ENCODE peak calls at places on chromosomes 12 and 14, in nine cellular contexts. B, Y, N, P, X, C, T, Z and I are unnamed samples.

GRCh38 chr14:95713596-95714371 is at the start of gene TCL1A:
- DNase-seq in X (no peak), N (no peak), P (no peak), B (no peak), T (no peak), Y (no peak), Z (no peak), C (no peak), I (no peak)

GRCh38 chr12:15636060-15636890 is 152.9 kb downstream of the EPS8 start:
- DNase-seq in T (no peak), Z (no peak), N (no peak), B (no peak), X (no peak), C (peak), P (no peak), Y (no peak), I (no peak)

GRCh38 chr12:19018302-19018980 is 111.1 kb upstream of the PLEKHA5 start:
- DNase-seq in B (no peak), Z (no peak), T (no peak), N (no peak), Y (no peak), P (no peak), C (peak), X (no peak), I (no peak)

GRCh38 chr12:117646595-117646994 is 285.2 kb upstream of the NOS1 start:
- DNase-seq in T (no peak), C (no peak), P (no peak), N (no peak), Z (no peak), Y (no peak), B (peak), X (no peak), I (no peak)

GRCh38 chr12:78878866-78879265 is 14.3 kb downstream of the SYT1 start:
- DNase-seq in Z (no peak), X (no peak), Y (no peak), C (no peak), B (no peak), N (no peak), P (no peak), T (no peak), I (no peak)

GRCh38 chr14:56885795-56886194 is 75.5 kb upstream of the OTX2 start:
- DNase-seq in N (no peak), T (no peak), C (no peak), X (no peak), P (no peak), Y (no peak), Z (no peak), B (no peak), I (no peak)

GRCh38 chr12:57229041-57229633 is 374 bp upstream of the SHMT2 start:
- DNase-seq in Y (no peak), P (no peak), N (no peak), C (no peak), Z (no peak), T (no peak), X (no peak), B (no peak), I (no peak)

GRCh38 chr14:77286554-77286953 is 15.5 kb upstream of the NGB start:
- DNase-seq in N (no peak), C (no peak), P (no peak), T (no peak), Z (no peak), Y (no peak), X (no peak), B (no peak), I (no peak)

GRCh38 chr12:91854725-91855124 is 290.9 kb downstream of the BTG1 start:
- DNase-seq in X (no peak), C (no peak), N (no peak), Z (no peak), P (no peak), Y (no peak), B (no peak), T (no peak), I (no peak)

GRCh38 chr14:24900281-24900868 is 149.6 kb downstream of the STXBP6 start:
- DNase-seq in Y (no peak), X (no peak), B (no peak), P (no peak), C (no peak), Z (no peak), N (no peak), T (no peak), I (no peak)

GRCh38 chr14:105347587-105347968 is 33.0 kb downstream of the PACS2 start:
- DNase-seq in X (no peak), Y (no peak), Z (no peak), T (no peak), N (no peak), C (no peak), B (no peak), P (no peak), I (no peak)

GRCh38 chr14:104865631-104866441 is 768 bp downstream of the CEP170B start:
- DNase-seq in B (peak), P (peak), N (no peak), Z (no peak), T (no peak), X (no peak), Y (peak), C (peak), I (peak)

GRCh38 chr12:11656550-11656949 is 7.1 kb downstream of the ETV6 start:
- DNase-seq in B (no peak), N (no peak), Z (no peak), X (no peak), T (peak), P (no peak), Y (no peak), C (no peak), I (no peak)

GRCh38 chr14:99441918-99442317 is 38.7 kb downstream of the SETD3 start:
- DNase-seq in Y (no peak), N (no peak), X (no peak), C (no peak), Z (no peak), P (no peak), T (no peak), B (no peak), I (no peak)

GRCh38 chr12:65603428-65604351 is 220.6 kb upstream of the HMGA2 start:
- DNase-seq in T (no peak), B (no peak), X (no peak), P (peak), C (peak), Z (peak), N (no peak), Y (peak), I (peak)

GRCh38 chr12:4193821-4194220 is 79.7 kb upstream of the CCND2 start:
- DNase-seq in P (no peak), N (no peak), X (no peak), Y (no peak), C (no peak), B (no peak), Z (no peak), T (no peak), I (no peak)

GRCh38 chr12:21988619-21989018 is 47.4 kb upstream of the ABCC9 start:
- DNase-seq in X (no peak), Y (no peak), N (no peak), P (no peak), B (no peak), T (no peak), C (no peak), Z (no peak), I (no peak)

GRCh38 chr12:40375076-40375475 is 150.3 kb downstream of the LRRK2 start:
- DNase-seq in P (peak), X (no peak), Z (peak), Y (no peak), B (no peak), N (peak), T (no peak), C (peak), I (no peak)

GRCh38 chr12:22333751-22334695 is 484 bp downstream of the ST8SIA1 start:
- DNase-seq in Y (no peak), N (no peak), X (peak), P (no peak), Z (no peak), B (peak), T (no peak), C (no peak), I (peak)

GRCh38 chr12:74043343-74043742 is 494.3 kb upstream of the ATXN7L3B start:
- DNase-seq in Y (no peak), P (peak), C (no peak), X (no peak), Z (no peak), T (no peak), N (no peak), B (no peak), I (no peak)

GRCh38 chr14:93056166-93056839 is 59.4 kb downstream of the ITPK1 start:
- DNase-seq in C (no peak), B (no peak), N (no peak), Z (no peak), T (no peak), X (no peak), Y (no peak), P (no peak), I (no peak)

GRCh38 chr12:52713960-52714886 is 10.9 kb upstream of the KRT77 start:
- DNase-seq in N (no peak), P (no peak), B (peak), C (no peak), Z (no peak), T (no peak), X (no peak), Y (no peak), I (no peak)

GRCh38 chr14:53525608-53526007 is 372.5 kb upstream of the DDHD1 start:
- DNase-seq in N (no peak), T (no peak), B (no peak), Y (no peak), C (no peak), Z (no peak), P (no peak), X (no peak), I (no peak)

GRCh38 chr14:56733396-56733795 is 76.9 kb downstream of the OTX2 start:
- DNase-seq in T (no peak), Y (no peak), N (no peak), B (no peak), X (no peak), Z (no peak), P (no peak), C (no peak), I (no peak)

GRCh38 chr14:91242635-91243034 is 1.9 kb downstream of the GPR68 start:
- DNase-seq in Z (no peak), Y (no peak), N (no peak), C (no peak), B (no peak), X (no peak), T (no peak), P (no peak), I (no peak)

GRCh38 chr12:9736931-9737705 is 4.2 kb upstream of the CLECL1 start:
- DNase-seq in X (no peak), P (no peak), Z (no peak), N (no peak), Y (no peak), B (no peak), C (peak), T (peak), I (no peak)

GRCh38 chr12:9365296-9365695 is 157.1 kb upstream of the PZP start:
- DNase-seq in P (no peak), X (no peak), B (no peak), C (no peak), T (peak), Z (no peak), N (no peak), Y (no peak), I (no peak)

GRCh38 chr14:37599527-37600368 is 4.3 kb downstream of the TTC6 start:
- DNase-seq in P (no peak), B (no peak), T (no peak), Z (no peak), C (no peak), N (no peak), X (no peak), Y (no peak), I (no peak)

GRCh38 chr14:92900660-92901059 is 22.3 kb upstream of the CHGA start:
- DNase-seq in B (no peak), T (no peak), X (no peak), N (no peak), P (no peak), Z (no peak), Y (no peak), C (no peak), I (no peak)

GRCh38 chr14:100384819-100385813 is 62.0 kb downstream of the SLC25A47 start:
- DNase-seq in Z (no peak), T (peak), N (peak), C (peak), X (no peak), Y (no peak), B (peak), P (peak), I (no peak)

GRCh38 chr12:14403711-14404164 is 38.3 kb downstream of the ATF7IP start:
- DNase-seq in P (no peak), T (no peak), C (peak), N (no peak), B (peak), X (no peak), Y (no peak), Z (no peak), I (no peak)

GRCh38 chr12:38875571-38876228 is 29.7 kb downstream of the CPNE8 start:
- DNase-seq in N (no peak), B (peak), Y (no peak), X (no peak), Z (no peak), P (no peak), T (no peak), C (peak), I (no peak)

GRCh38 chr12:59268295-59268809 is 327.5 kb upstream of the SLC16A7 start:
- DNase-seq in X (no peak), Z (no peak), Y (no peak), N (no peak), P (no peak), T (no peak), B (no peak), C (no peak), I (no peak)

GRCh38 chr12:92546259-92546825 is 156.4 kb upstream of the PLEKHG7 start:
- DNase-seq in N (no peak), C (no peak), X (no peak), Z (no peak), P (no peak), B (no peak), T (no peak), Y (no peak), I (no peak)

DNA sequence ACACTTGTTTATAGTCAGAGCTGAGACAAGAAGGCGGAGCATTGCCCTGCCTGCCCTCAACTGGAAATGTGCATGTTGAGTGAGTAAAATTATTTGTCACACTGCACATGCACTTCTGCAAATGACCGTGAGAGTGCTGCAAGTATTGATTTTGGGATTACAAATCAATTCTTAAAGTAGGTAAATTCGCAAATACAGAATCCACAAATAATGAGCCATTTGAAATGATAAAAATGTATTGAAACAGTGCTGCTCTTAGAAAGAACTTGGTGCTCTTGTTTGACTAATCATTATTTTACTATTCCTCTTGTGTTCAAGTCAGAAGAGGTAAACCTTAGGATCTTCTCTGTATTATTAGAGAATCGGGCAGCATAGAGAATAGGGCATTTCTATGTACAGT is 34.9 kb downstream of the CFAP251 start:
- DNase-seq in B (no peak), C (no peak), Z (no peak), X (no peak), T (no peak), Y (no peak), P (no peak), N (no peak), I (no peak)
- H3K27ac ChIP-seq in B (no peak), C (no peak), Z (no peak), X (no peak), T (no peak), Y (no peak), P (no peak), N (no peak), I (no peak)

DNA sequence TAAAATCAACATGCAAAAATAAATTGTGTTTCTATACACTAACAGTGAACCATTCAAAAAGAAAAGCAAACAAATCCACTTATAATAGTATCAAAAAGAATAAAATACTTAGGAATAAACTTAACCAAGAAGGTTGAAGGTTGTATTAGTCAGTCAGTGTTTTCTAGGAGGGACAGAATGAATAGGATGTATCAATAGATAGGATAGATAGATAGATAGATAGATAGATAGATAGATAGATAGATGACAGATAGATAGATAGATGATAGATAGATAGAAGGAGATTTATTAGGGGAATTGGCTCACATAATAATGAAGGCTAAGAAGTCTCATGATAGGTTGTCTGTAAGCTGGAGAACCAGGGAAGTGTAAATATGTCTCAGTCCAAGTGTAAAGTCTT is 37.2 kb upstream of the MON2 start:
- DNase-seq in N (no peak), C (no peak), B (no peak), P (no peak), X (no peak), T (no peak), Y (no peak), Z (no peak), I (no peak)
- TF ChIP-seq CTCF in N (no peak), C (no peak), B (no peak), P (no peak), X (no peak), T (no peak), Y (no peak), Z (no peak), I (no peak)

GRCh38 chr12:8038659-8039114 is 6.2 kb downstream of the FOXJ2 start:
- DNase-seq in C (peak), Y (peak), Z (no peak), P (no peak), T (no peak), X (no peak), N (no peak), B (peak), I (peak)
- TF ChIP-seq POLR2AphosphoS5 in C (no peak), Y (peak), Z (no peak), P (no peak), T (no peak), X (no peak), N (no peak), B (no peak), I (no peak)

DNA sequence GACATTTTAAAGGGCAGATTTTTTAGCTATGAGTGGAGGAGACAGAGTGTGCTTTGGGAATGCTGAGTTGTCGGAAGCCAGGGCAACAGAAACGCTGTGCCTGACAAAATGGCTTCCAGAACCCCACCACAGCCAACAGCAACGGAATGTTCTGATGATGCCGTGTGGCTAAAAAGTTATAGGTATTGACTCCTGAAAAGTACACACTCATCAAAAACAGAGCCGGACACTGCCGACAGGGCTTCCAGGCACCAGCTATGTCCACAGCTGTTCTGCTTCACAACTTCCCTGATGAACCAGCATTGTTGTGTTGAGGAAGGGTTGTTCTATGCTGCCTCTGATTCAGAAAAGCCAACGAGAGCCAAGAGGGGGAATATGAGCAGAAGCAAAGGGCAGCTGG is 116.3 kb upstream of the SLC35F4 start:
- DNase-seq in Z (no peak), N (no peak), C (no peak), B (no peak), P (no peak), X (no peak), T (no peak), Y (no peak), I (no peak)
- H3K27ac ChIP-seq in Z (no peak), N (no peak), C (no peak), B (no peak), P (no peak), X (no peak), T (no peak), Y (no peak), I (no peak)

DNA sequence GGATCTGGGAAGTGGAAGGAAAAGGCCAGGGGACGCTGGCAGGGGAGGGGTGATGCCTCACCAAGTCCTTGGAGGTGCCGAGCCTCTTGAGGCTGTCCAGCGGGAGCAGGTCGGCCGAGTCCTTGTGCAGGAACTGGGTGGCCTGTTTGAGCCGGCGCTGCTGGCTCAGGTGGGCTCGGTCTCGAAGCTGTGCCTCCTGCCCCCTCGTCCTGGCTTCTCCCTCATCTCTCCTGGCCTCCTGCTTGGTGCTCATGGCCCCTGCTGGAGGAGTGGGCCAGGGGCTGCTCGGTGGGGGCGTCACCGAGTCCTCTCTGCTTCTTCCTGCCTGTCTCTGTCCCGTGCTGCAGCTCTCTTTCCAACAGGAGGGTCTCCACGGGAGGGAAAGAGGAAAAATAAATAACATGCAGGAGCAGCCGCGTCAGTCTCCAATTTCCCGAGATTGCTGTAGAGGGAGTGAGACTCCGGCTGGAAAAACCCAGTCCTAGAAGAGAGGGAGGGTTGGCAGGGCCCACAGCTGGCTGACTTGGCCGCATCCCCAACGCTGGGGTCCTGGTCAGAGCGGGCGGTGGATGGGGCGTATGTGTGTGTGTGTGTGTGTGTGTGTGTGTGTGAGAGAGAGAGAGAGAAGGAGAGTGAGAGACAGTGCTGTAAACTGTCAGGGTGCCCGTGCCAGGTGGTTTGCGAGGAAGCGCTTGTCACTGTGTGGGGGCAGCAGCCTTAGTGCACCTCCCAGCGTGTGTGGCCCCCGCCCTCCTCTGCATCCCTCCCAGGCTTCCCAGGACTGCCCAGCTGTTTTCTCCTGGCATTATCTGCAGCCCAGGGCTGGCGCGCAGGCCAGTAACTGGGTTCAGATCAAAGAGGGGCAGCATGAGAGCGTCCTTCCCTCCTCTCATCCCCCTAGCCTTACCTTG is at the start of gene NRIP2:
- DNase-seq in C (peak), N (no peak), P (no peak), Y (no peak), T (no peak), Z (no peak), X (no peak), B (peak), I (no peak)
- TF ChIP-seq CTCF in C (no peak), N (no peak), P (no peak), Y (no peak), T (no peak), Z (no peak), X (no peak), B (no peak), I (no peak)

DNA sequence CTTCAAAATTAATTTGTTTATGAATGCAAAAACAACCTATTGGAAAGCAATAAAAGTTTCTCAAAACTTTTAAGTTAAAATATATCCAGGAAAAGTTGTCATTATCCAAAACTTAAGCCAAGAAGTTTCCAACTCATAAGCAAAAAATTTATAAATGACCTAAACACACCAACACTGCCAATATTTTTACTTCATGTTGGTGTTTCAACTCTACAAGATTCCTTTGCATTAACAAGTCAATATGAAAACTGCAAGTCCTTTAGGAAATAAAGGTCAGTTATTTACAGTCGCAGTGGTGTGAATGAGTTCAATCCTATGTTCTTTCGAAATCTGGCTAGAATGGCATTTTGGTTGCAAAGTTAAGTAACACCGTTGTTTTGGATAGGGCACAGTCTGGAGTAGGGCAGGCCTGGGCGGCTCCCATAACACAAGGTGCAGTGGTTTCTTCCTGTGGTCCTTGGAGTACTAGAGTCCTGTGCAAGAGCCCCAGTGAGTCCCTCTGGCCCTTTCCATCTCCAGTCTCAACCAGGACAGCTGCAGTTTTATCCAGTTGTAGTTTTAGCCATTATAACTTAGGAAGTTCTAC is 151.4 kb downstream of the MED13L start:
- DNase-seq in P (no peak), X (no peak), T (peak), Y (no peak), C (no peak), Z (no peak), B (no peak), N (no peak), I (no peak)
- TF ChIP-seq POLR2AphosphoS5 in P (no peak), X (no peak), T (no peak), Y (no peak), C (no peak), Z (no peak), B (no peak), N (no peak), I (no peak)